ENCODE peak calls at places on chromosomes 7 and 10, in four cellular contexts. Q, B, J and C are unnamed samples.
A peak's percentile ranks its signal among the peaks of the same experiment; 100 is the strongest.

GRCh38 chr7:55590517-55591281 is 18.4 kb upstream of the VOPP1 start:
- DNase-seq in B (no peak), J (no peak), Q (no peak), C (no peak)

GRCh38 chr7:78970440-78970916 is 483.0 kb downstream of the MAGI2 start:
- DNase-seq in J (no peak), B (no peak), Q (no peak), C (no peak)

GRCh38 chr10:26486985-26487850 is 49.1 kb downstream of the APBB1IP start:
- DNase-seq in J (no peak), Q (peak; percentile 56), B (peak; percentile 84), C (no peak)

GRCh38 chr10:51176976-51177690 is 102.8 kb downstream of the PRKG1 start:
- DNase-seq in J (no peak), B (peak; percentile 71), Q (no peak), C (no peak)

GRCh38 chr7:130926021-130926691 is 192.1 kb upstream of the KLF14 start:
- DNase-seq in J (no peak), B (no peak), Q (peak; percentile 26), C (no peak)

GRCh38 chr7:103955985-103956384 is 33.5 kb downstream of the RELN start:
- DNase-seq in Q (no peak), J (no peak), B (no peak), C (no peak)

GRCh38 chr7:129225206-129225930 is 538 bp downstream of the AHCYL2 start:
- DNase-seq in J (peak; percentile 84), B (peak; percentile 42), Q (peak; percentile 47), C (peak; percentile 81)

GRCh38 chr10:1184541-1185415 is 128.6 kb downstream of the WDR37 start:
- DNase-seq in J (peak; percentile 54), B (no peak), Q (no peak), C (peak; percentile 40)

GRCh38 chr10:99172130-99172738 is 63.4 kb downstream of the HPSE2 start:
- DNase-seq in B (peak; percentile 30), J (no peak), Q (no peak), C (no peak)

GRCh38 chr7:101882595-101883564 is 65.5 kb downstream of the CUX1 start:
- DNase-seq in J (peak; percentile 78), B (peak; percentile 99), Q (no peak), C (peak; percentile 97)

GRCh38 chr7:135512135-135512887 is 2.4 kb upstream of the CNOT4 start:
- DNase-seq in Q (no peak), B (peak; percentile 78), J (no peak), C (no peak)

GRCh38 chr7:147584771-147585193 is 1005.8 kb upstream of the C7orf33 start:
- DNase-seq in J (no peak), B (no peak), Q (no peak), C (no peak)

GRCh38 chr7:106774213-106774767 is 90.8 kb upstream of the PIK3CG start:
- DNase-seq in J (no peak), Q (no peak), B (no peak), C (no peak)

GRCh38 chr7:95394370-95394769 is 1.8 kb downstream of the PON3 start:
- DNase-seq in B (no peak), Q (no peak), J (no peak), C (no peak)

GRCh38 chr7:25353744-25354143 is 125.5 kb upstream of the NPVF start:
- DNase-seq in Q (no peak), B (no peak), J (no peak), C (no peak)

GRCh38 chr7:91162415-91162814 is 101.8 kb upstream of the FZD1 start:
- DNase-seq in J (no peak), Q (no peak), B (no peak), C (no peak)

GRCh38 chr7:123682690-123683089 is 27.0 kb downstream of the LMOD2 start:
- DNase-seq in J (no peak), B (peak; percentile 83), Q (no peak), C (no peak)

GRCh38 chr10:130371686-130372085 is 235.5 kb downstream of the GLRX3 start:
- DNase-seq in J (peak; percentile 32), B (no peak), Q (no peak), C (peak; percentile 50)

GRCh38 chr7:23863209-23863798 is 153.3 kb downstream of the STK31 start:
- DNase-seq in B (peak; percentile 39), Q (no peak), J (no peak), C (no peak)

GRCh38 chr10:100739516-100740368 is 5.6 kb upstream of the PAX2 start:
- DNase-seq in Q (no peak), J (peak; percentile 64), B (no peak), C (peak; percentile 38)

GRCh38 chr7:130683026-130683425 is 3.3 kb downstream of the TSGA13 start:
- DNase-seq in J (no peak), B (peak; percentile 2), Q (no peak), C (no peak)

GRCh38 chr7:84372155-84372621 is 177.6 kb upstream of the SEMA3A start:
- DNase-seq in Q (no peak), J (no peak), B (peak; percentile 88), C (no peak)

GRCh38 chr10:58544135-58544534 is 31.5 kb downstream of the BICC1 start:
- DNase-seq in Q (no peak), J (no peak), B (no peak), C (no peak)

GRCh38 chr10:33965795-33966581 is 631.5 kb upstream of the NRP1 start:
- DNase-seq in J (no peak), Q (no peak), B (no peak), C (no peak)

GRCh38 chr7:143477501-143478150 is at the start of gene TAS2R41:
- DNase-seq in B (no peak), J (no peak), Q (no peak), C (no peak)

GRCh38 chr7:132666786-132667185 is 90.5 kb upstream of the PLXNA4 start:
- DNase-seq in B (no peak), Q (no peak), J (no peak), C (no peak)

GRCh38 chr10:98268694-98269386 is 846 bp upstream of the LOXL4 start:
- DNase-seq in B (peak; percentile 27), Q (no peak), J (no peak), C (no peak)

GRCh38 chr7:21767300-21767900 is 178.3 kb downstream of the CDCA7L start:
- DNase-seq in B (peak; percentile 21), Q (no peak), J (no peak), C (no peak)

GRCh38 chr10:113020838-113021237 is 70.8 kb downstream of the TCF7L2 start:
- DNase-seq in B (no peak), J (no peak), Q (no peak), C (peak; percentile 70)

DNA sequence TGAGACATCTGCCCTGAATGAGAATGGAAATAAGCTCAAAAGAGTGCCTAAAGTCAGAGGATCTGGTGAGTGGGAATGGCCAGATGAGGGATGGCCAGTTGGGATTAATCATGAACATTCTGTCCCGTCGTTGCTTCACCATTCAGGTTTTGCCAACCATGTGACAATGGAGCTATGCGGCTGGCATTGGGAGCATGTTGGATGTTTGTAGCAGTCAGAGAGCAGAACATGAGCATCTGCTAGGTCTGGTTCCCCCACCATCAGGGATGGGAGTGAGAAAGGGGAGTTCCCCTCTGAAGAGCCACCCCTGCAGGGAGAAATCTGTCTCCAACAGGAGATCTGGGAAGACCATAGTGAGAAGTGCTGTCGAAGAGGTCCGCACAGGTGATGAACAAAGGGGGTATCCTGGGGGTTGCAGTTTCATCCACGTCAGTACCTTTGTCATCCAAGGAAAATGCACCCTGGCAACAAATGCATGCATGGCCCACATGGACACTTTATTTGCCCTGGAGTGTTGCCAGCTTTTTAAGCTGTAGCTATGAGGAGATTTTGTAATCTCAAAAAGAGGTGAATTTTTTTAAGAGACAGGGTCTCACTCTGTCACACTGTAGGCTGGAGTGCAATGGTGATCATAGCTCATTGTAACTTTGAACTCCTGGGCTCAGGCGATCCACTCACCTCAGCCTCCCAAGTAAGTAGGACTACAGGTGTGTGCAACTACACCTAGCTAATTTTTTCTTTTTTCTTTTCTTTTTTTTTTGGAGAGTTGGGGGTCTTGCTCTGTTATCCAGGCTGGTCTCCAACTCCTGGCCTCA is 190.2 kb downstream of the CAMK1D start:
- DNase-seq in J (no peak), Q (no peak), B (no peak), C (no peak)
- TF ChIP-seq CTCF in J (no peak), Q (no peak), B (no peak), C (no peak)

GRCh38 chr7:149423441-149423970 is 37.4 kb downstream of the ZNF777 start:
- DNase-seq in J (no peak), B (no peak), Q (no peak), C (no peak)

GRCh38 chr7:149420006-149420405 is 40.9 kb downstream of the ZNF777 start:
- DNase-seq in Q (no peak), J (no peak), B (no peak), C (no peak)

GRCh38 chr7:149427096-149427680 is 33.7 kb downstream of the ZNF777 start:
- DNase-seq in J (no peak), Q (no peak), B (no peak), C (no peak)

GRCh38 chr7:149422914-149423285 is 38.0 kb downstream of the ZNF777 start:
- DNase-seq in B (no peak), Q (peak; percentile 28), J (peak; percentile 77), C (no peak)

GRCh38 chr7:149422065-149422913 is 38.6 kb downstream of the ZNF777 start:
- DNase-seq in J (peak; percentile 89), B (peak; percentile 72), Q (peak; percentile 69), C (no peak)
- TF ChIP-seq CTCF in J (peak; percentile 45), B (peak; percentile 22), Q (peak; percentile 29), C (no peak)

GRCh38 chr10:12710157-12710556 is 291.4 kb downstream of the CCDC3 start:
- DNase-seq in J (no peak), B (no peak), Q (no peak), C (no peak)

GRCh38 chr10:12710594-12711343 is 290.7 kb downstream of the CCDC3 start:
- DNase-seq in B (peak; percentile 90), Q (peak; percentile 74), J (peak; percentile 86), C (peak; percentile 88)

GRCh38 chr10:12709516-12709915 is 292.0 kb downstream of the CCDC3 start:
- DNase-seq in Q (no peak), J (no peak), B (peak; percentile 47), C (no peak)

GRCh38 chr10:12712284-12712983 is 289.1 kb downstream of the CCDC3 start:
- DNase-seq in J (no peak), B (no peak), Q (no peak), C (no peak)

DNA sequence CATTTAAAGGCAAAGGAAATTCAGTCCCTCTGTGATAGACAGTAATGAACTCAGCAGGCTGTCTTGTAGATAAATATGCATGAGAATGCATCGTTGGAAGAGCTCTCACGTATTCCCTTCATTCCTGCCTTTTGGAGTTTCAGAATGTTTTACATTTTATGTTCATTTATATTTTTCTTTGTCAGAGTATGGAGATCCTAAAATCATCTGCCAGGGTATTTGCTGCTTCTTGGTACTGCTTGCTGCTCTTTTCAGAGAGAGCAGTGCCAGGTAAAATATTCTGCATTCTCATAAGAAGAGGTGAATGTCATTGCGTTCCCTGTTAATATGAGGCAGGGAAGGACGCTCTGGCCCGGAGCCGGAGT is 290.2 kb downstream of the CCDC3 start:
- DNase-seq in J (no peak), B (no peak), Q (no peak), C (no peak)
- TF ChIP-seq CTCF in J (no peak), B (no peak), Q (peak; percentile 56), C (no peak)

GRCh38 chr7:4684826-4685225 is 2.7 kb downstream of the FOXK1 start:
- DNase-seq in J (no peak), Q (no peak), B (no peak), C (no peak)

GRCh38 chr7:4681922-4682620 is at the start of gene FOXK1:
- DNase-seq in B (peak; percentile 82), J (peak; percentile 91), Q (peak; percentile 75), C (peak; percentile 88)

GRCh38 chr7:4683043-4683883 is 1.2 kb downstream of the FOXK1 start:
- DNase-seq in J (peak; percentile 69), B (peak; percentile 26), Q (peak; percentile 7), C (peak; percentile 74)

GRCh38 chr7:4682621-4683042 is 537 bp downstream of the FOXK1 start:
- DNase-seq in J (peak; percentile 83), B (peak; percentile 59), Q (peak; percentile 31), C (peak; percentile 81)

GRCh38 chr7:4683884-4684565 is 1.9 kb downstream of the FOXK1 start:
- DNase-seq in B (peak; percentile 71), J (peak; percentile 77), Q (peak; percentile 27), C (peak; percentile 83)
- TF ChIP-seq CTCF in B (no peak), J (peak; percentile 31), Q (peak; percentile 69), C (peak; percentile 16)